ENCODE peak calls at places on chromosomes 12 and 14, in ten cellular contexts. One of them, this sample, is unnamed.

GRCh38 chr12:15800278-15800677 is 11.1 kb upstream of the EPS8 start:
- DNase-seq in cardiac muscle cell: no peak
- DNase-seq in cardiac fibroblast: peak
- DNase-seq in neural crest cell: no peak
- DNase-seq in epithelial cell of esophagus: peak
- DNase-seq in colonic mucosa: no peak
- DNase-seq in retinal pigment epithelial cell: no peak
- DNase-seq in mucosa of descending colon: no peak
- DNase-seq in GM12865: no peak
- DNase-seq in bronchial epithelial cell: peak
- DNase-seq in this sample: no peak

GRCh38 chr12:118589162-118589561 is 212.8 kb downstream of the SUDS3 start:
- DNase-seq in cardiac muscle cell: no peak
- DNase-seq in cardiac fibroblast: no peak
- DNase-seq in neural crest cell: no peak
- DNase-seq in epithelial cell of esophagus: no peak
- DNase-seq in colonic mucosa: no peak
- DNase-seq in retinal pigment epithelial cell: no peak
- DNase-seq in mucosa of descending colon: no peak
- DNase-seq in GM12865: no peak
- DNase-seq in bronchial epithelial cell: no peak
- DNase-seq in this sample: no peak

GRCh38 chr14:74794947-74795346 is 31.8 kb downstream of the YLPM1 start:
- DNase-seq in cardiac muscle cell: no peak
- DNase-seq in cardiac fibroblast: no peak
- DNase-seq in neural crest cell: no peak
- DNase-seq in epithelial cell of esophagus: no peak
- DNase-seq in colonic mucosa: no peak
- DNase-seq in retinal pigment epithelial cell: no peak
- DNase-seq in mucosa of descending colon: no peak
- DNase-seq in GM12865: no peak
- DNase-seq in bronchial epithelial cell: no peak
- DNase-seq in this sample: no peak

GRCh38 chr14:35878272-35879140 is 52.4 kb downstream of the BRMS1L start:
- DNase-seq in cardiac muscle cell: peak
- DNase-seq in cardiac fibroblast: peak
- DNase-seq in neural crest cell: no peak
- DNase-seq in epithelial cell of esophagus: peak
- DNase-seq in colonic mucosa: peak
- DNase-seq in retinal pigment epithelial cell: peak
- DNase-seq in mucosa of descending colon: no peak
- DNase-seq in GM12865: no peak
- DNase-seq in bronchial epithelial cell: peak
- DNase-seq in this sample: no peak

GRCh38 chr12:90335561-90335960 is 619.4 kb downstream of the CCER1 start:
- DNase-seq in cardiac muscle cell: no peak
- DNase-seq in cardiac fibroblast: no peak
- DNase-seq in neural crest cell: no peak
- DNase-seq in epithelial cell of esophagus: no peak
- DNase-seq in colonic mucosa: no peak
- DNase-seq in retinal pigment epithelial cell: no peak
- DNase-seq in mucosa of descending colon: no peak
- DNase-seq in GM12865: no peak
- DNase-seq in bronchial epithelial cell: no peak
- DNase-seq in this sample: no peak

GRCh38 chr12:31325524-31325875 is 450 bp downstream of the SINHCAF start:
- DNase-seq in cardiac muscle cell: no peak
- DNase-seq in cardiac fibroblast: peak
- DNase-seq in neural crest cell: no peak
- DNase-seq in epithelial cell of esophagus: no peak
- DNase-seq in colonic mucosa: peak
- DNase-seq in retinal pigment epithelial cell: no peak
- DNase-seq in mucosa of descending colon: peak
- DNase-seq in GM12865: peak
- DNase-seq in bronchial epithelial cell: no peak
- DNase-seq in this sample: no peak

GRCh38 chr12:104576980-104577925 is 120.5 kb downstream of the CHST11 start:
- DNase-seq in cardiac muscle cell: no peak
- DNase-seq in cardiac fibroblast: peak
- DNase-seq in neural crest cell: no peak
- DNase-seq in epithelial cell of esophagus: no peak
- DNase-seq in colonic mucosa: no peak
- DNase-seq in retinal pigment epithelial cell: no peak
- DNase-seq in mucosa of descending colon: no peak
- DNase-seq in GM12865: no peak
- DNase-seq in bronchial epithelial cell: no peak
- DNase-seq in this sample: no peak

GRCh38 chr12:116964740-116965090 is 54.0 kb downstream of the FBXW8 start:
- DNase-seq in cardiac muscle cell: no peak
- DNase-seq in cardiac fibroblast: no peak
- DNase-seq in neural crest cell: no peak
- DNase-seq in epithelial cell of esophagus: no peak
- DNase-seq in colonic mucosa: no peak
- DNase-seq in retinal pigment epithelial cell: no peak
- DNase-seq in mucosa of descending colon: no peak
- DNase-seq in GM12865: no peak
- DNase-seq in bronchial epithelial cell: no peak
- DNase-seq in this sample: no peak

GRCh38 chr14:74612346-74613021 is 447 bp upstream of the LTBP2 start:
- DNase-seq in cardiac muscle cell: peak
- DNase-seq in cardiac fibroblast: peak
- DNase-seq in neural crest cell: peak
- DNase-seq in epithelial cell of esophagus: peak
- DNase-seq in colonic mucosa: peak
- DNase-seq in retinal pigment epithelial cell: peak
- DNase-seq in mucosa of descending colon: peak
- DNase-seq in GM12865: peak
- DNase-seq in bronchial epithelial cell: no peak
- DNase-seq in this sample: peak

GRCh38 chr12:122928033-122928890 is 32.3 kb upstream of the VPS37B start:
- DNase-seq in cardiac muscle cell: no peak
- DNase-seq in cardiac fibroblast: no peak
- DNase-seq in neural crest cell: no peak
- DNase-seq in epithelial cell of esophagus: no peak
- DNase-seq in colonic mucosa: no peak
- DNase-seq in retinal pigment epithelial cell: no peak
- DNase-seq in mucosa of descending colon: no peak
- DNase-seq in GM12865: no peak
- DNase-seq in bronchial epithelial cell: no peak
- DNase-seq in this sample: no peak

GRCh38 chr12:15171015-15171646 is 50.1 kb downstream of the RERG start:
- DNase-seq in cardiac muscle cell: no peak
- DNase-seq in cardiac fibroblast: no peak
- DNase-seq in neural crest cell: no peak
- DNase-seq in epithelial cell of esophagus: no peak
- DNase-seq in colonic mucosa: no peak
- DNase-seq in retinal pigment epithelial cell: no peak
- DNase-seq in mucosa of descending colon: no peak
- DNase-seq in GM12865: no peak
- DNase-seq in bronchial epithelial cell: peak
- DNase-seq in this sample: no peak

GRCh38 chr12:132783917-132784531 is 22.4 kb upstream of the ANKLE2 start:
- DNase-seq in cardiac muscle cell: no peak
- DNase-seq in cardiac fibroblast: no peak
- DNase-seq in neural crest cell: no peak
- DNase-seq in epithelial cell of esophagus: no peak
- DNase-seq in colonic mucosa: peak
- DNase-seq in retinal pigment epithelial cell: no peak
- DNase-seq in mucosa of descending colon: peak
- DNase-seq in GM12865: no peak
- DNase-seq in bronchial epithelial cell: no peak
- DNase-seq in this sample: no peak

GRCh38 chr12:114636723-114637480 is 47.1 kb downstream of the TBX3 start:
- DNase-seq in cardiac muscle cell: peak
- DNase-seq in cardiac fibroblast: peak
- DNase-seq in neural crest cell: peak
- DNase-seq in epithelial cell of esophagus: peak
- DNase-seq in colonic mucosa: no peak
- DNase-seq in retinal pigment epithelial cell: no peak
- DNase-seq in mucosa of descending colon: no peak
- DNase-seq in GM12865: no peak
- DNase-seq in bronchial epithelial cell: peak
- DNase-seq in this sample: no peak

GRCh38 chr12:116673713-116674112 is 64.2 kb downstream of the SPRING1 start:
- DNase-seq in cardiac muscle cell: no peak
- DNase-seq in cardiac fibroblast: peak
- DNase-seq in neural crest cell: no peak
- DNase-seq in epithelial cell of esophagus: peak
- DNase-seq in colonic mucosa: peak
- DNase-seq in retinal pigment epithelial cell: no peak
- DNase-seq in mucosa of descending colon: no peak
- DNase-seq in GM12865: peak
- DNase-seq in bronchial epithelial cell: no peak
- DNase-seq in this sample: no peak

GRCh38 chr12:109523071-109523470 is 45.6 kb downstream of the UBE3B start:
- DNase-seq in cardiac muscle cell: no peak
- DNase-seq in cardiac fibroblast: no peak
- DNase-seq in neural crest cell: no peak
- DNase-seq in epithelial cell of esophagus: no peak
- DNase-seq in colonic mucosa: no peak
- DNase-seq in retinal pigment epithelial cell: no peak
- DNase-seq in mucosa of descending colon: no peak
- DNase-seq in GM12865: no peak
- DNase-seq in bronchial epithelial cell: no peak
- DNase-seq in this sample: no peak
- TF ChIP-seq CTCF in cardiac muscle cell: no peak
- TF ChIP-seq CTCF in cardiac fibroblast: no peak
- TF ChIP-seq CTCF in neural crest cell: no peak
- TF ChIP-seq CTCF in epithelial cell of esophagus: no peak
- TF ChIP-seq CTCF in colonic mucosa: no peak
- TF ChIP-seq CTCF in retinal pigment epithelial cell: no peak
- TF ChIP-seq CTCF in mucosa of descending colon: no peak
- TF ChIP-seq CTCF in GM12865: no peak
- TF ChIP-seq CTCF in bronchial epithelial cell: no peak
- TF ChIP-seq CTCF in this sample: no peak

DNA sequence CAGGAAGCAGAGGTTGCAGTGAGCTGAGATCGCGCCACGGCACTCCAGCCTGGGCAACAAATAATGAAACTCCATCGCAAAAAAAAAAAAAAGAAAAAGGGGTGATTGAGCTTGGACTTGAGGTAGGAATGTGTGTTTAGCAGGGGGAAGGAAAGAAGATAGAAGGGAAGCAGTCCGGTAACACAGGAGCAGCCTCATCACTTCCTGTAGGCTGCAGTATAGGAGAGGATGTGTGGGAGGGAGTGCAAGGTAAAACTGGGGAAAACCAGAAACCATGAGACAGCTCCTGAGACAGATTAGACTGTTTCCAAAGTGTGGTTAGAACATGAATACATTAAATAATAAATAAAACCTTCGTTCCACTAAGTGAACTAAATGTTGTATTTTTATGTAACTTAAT is 49.2 kb downstream of the FGD4 start:
- DNase-seq in cardiac muscle cell: peak
- DNase-seq in cardiac fibroblast: peak
- DNase-seq in neural crest cell: no peak
- DNase-seq in epithelial cell of esophagus: peak
- DNase-seq in colonic mucosa: no peak
- DNase-seq in retinal pigment epithelial cell: no peak
- DNase-seq in mucosa of descending colon: no peak
- DNase-seq in GM12865: no peak
- DNase-seq in bronchial epithelial cell: peak
- DNase-seq in this sample: no peak
- TF ChIP-seq CTCF in cardiac muscle cell: no peak
- TF ChIP-seq CTCF in cardiac fibroblast: peak
- TF ChIP-seq CTCF in neural crest cell: no peak
- TF ChIP-seq CTCF in epithelial cell of esophagus: no peak
- TF ChIP-seq CTCF in colonic mucosa: no peak
- TF ChIP-seq CTCF in retinal pigment epithelial cell: no peak
- TF ChIP-seq CTCF in mucosa of descending colon: no peak
- TF ChIP-seq CTCF in GM12865: no peak
- TF ChIP-seq CTCF in bronchial epithelial cell: no peak
- TF ChIP-seq CTCF in this sample: no peak

GRCh38 chr14:103501921-103502669 is 20.5 kb downstream of the CKB start:
- DNase-seq in cardiac muscle cell: no peak
- DNase-seq in cardiac fibroblast: no peak
- DNase-seq in neural crest cell: no peak
- DNase-seq in epithelial cell of esophagus: no peak
- DNase-seq in colonic mucosa: no peak
- DNase-seq in retinal pigment epithelial cell: no peak
- DNase-seq in mucosa of descending colon: no peak
- DNase-seq in GM12865: no peak
- DNase-seq in bronchial epithelial cell: no peak
- DNase-seq in this sample: no peak

GRCh38 chr14:103507751-103508150 is 14.9 kb downstream of the CKB start:
- DNase-seq in cardiac muscle cell: no peak
- DNase-seq in cardiac fibroblast: no peak
- DNase-seq in neural crest cell: no peak
- DNase-seq in epithelial cell of esophagus: no peak
- DNase-seq in colonic mucosa: no peak
- DNase-seq in retinal pigment epithelial cell: no peak
- DNase-seq in mucosa of descending colon: no peak
- DNase-seq in GM12865: no peak
- DNase-seq in bronchial epithelial cell: no peak
- DNase-seq in this sample: no peak

GRCh38 chr14:103503296-103503695 is 19.3 kb downstream of the CKB start:
- DNase-seq in cardiac muscle cell: no peak
- DNase-seq in cardiac fibroblast: no peak
- DNase-seq in neural crest cell: no peak
- DNase-seq in epithelial cell of esophagus: no peak
- DNase-seq in colonic mucosa: no peak
- DNase-seq in retinal pigment epithelial cell: no peak
- DNase-seq in mucosa of descending colon: no peak
- DNase-seq in GM12865: no peak
- DNase-seq in bronchial epithelial cell: no peak
- DNase-seq in this sample: peak

GRCh38 chr14:103502877-103503276 is 19.8 kb downstream of the CKB start:
- DNase-seq in cardiac muscle cell: no peak
- DNase-seq in cardiac fibroblast: no peak
- DNase-seq in neural crest cell: no peak
- DNase-seq in epithelial cell of esophagus: no peak
- DNase-seq in colonic mucosa: no peak
- DNase-seq in retinal pigment epithelial cell: no peak
- DNase-seq in mucosa of descending colon: no peak
- DNase-seq in GM12865: no peak
- DNase-seq in bronchial epithelial cell: no peak
- DNase-seq in this sample: no peak

GRCh38 chr14:103504991-103505565 is 17.6 kb downstream of the CKB start:
- DNase-seq in cardiac muscle cell: no peak
- DNase-seq in cardiac fibroblast: no peak
- DNase-seq in neural crest cell: no peak
- DNase-seq in epithelial cell of esophagus: no peak
- DNase-seq in colonic mucosa: no peak
- DNase-seq in retinal pigment epithelial cell: no peak
- DNase-seq in mucosa of descending colon: no peak
- DNase-seq in GM12865: no peak
- DNase-seq in bronchial epithelial cell: no peak
- DNase-seq in this sample: no peak
- TF ChIP-seq CTCF in cardiac muscle cell: no peak
- TF ChIP-seq CTCF in cardiac fibroblast: peak
- TF ChIP-seq CTCF in neural crest cell: peak
- TF ChIP-seq CTCF in epithelial cell of esophagus: peak
- TF ChIP-seq CTCF in colonic mucosa: no peak
- TF ChIP-seq CTCF in retinal pigment epithelial cell: peak
- TF ChIP-seq CTCF in mucosa of descending colon: no peak
- TF ChIP-seq CTCF in GM12865: no peak
- TF ChIP-seq CTCF in bronchial epithelial cell: peak
- TF ChIP-seq CTCF in this sample: no peak

DNA sequence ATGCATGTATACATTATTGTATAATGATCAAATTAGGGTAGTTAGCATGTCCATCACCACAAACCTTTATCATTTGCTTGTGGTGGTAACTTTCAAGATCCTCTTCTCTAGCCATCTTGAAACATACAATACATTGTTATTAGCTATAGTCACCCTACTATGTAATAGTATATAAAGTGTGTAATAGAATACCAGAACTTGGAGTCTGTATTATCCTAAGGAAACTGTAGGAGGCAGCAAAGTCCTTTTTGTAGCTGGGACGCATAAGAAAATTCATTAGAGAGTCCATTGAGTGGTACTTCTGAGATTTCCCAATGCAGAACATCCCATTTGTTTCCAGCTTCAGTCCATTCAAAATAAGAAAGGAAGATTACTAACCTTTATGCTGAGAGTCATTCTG is 325.9 kb upstream of the LRFN5 start:
- DNase-seq in cardiac muscle cell: peak
- DNase-seq in cardiac fibroblast: peak
- DNase-seq in neural crest cell: no peak
- DNase-seq in epithelial cell of esophagus: peak
- DNase-seq in colonic mucosa: no peak
- DNase-seq in retinal pigment epithelial cell: no peak
- DNase-seq in mucosa of descending colon: no peak
- DNase-seq in GM12865: no peak
- DNase-seq in bronchial epithelial cell: peak
- DNase-seq in this sample: no peak
- TF ChIP-seq CTCF in cardiac muscle cell: peak
- TF ChIP-seq CTCF in cardiac fibroblast: peak
- TF ChIP-seq CTCF in neural crest cell: peak
- TF ChIP-seq CTCF in epithelial cell of esophagus: no peak
- TF ChIP-seq CTCF in colonic mucosa: no peak
- TF ChIP-seq CTCF in retinal pigment epithelial cell: peak
- TF ChIP-seq CTCF in mucosa of descending colon: no peak
- TF ChIP-seq CTCF in GM12865: no peak
- TF ChIP-seq CTCF in bronchial epithelial cell: no peak
- TF ChIP-seq CTCF in this sample: no peak